ENCODE peak calls at places on chromosomes 2 and 18, in four cellular contexts. One of them, this sample, is unnamed.

GRCh38 chr18:59354731-59355130 is 4.3 kb downstream of the LMAN1 start:
- DNase-seq in ecto neural progenitor cell: no peak
- DNase-seq in CD4-positive, alpha-beta T cell: no peak
- DNase-seq in ACHN: no peak
- DNase-seq in this sample: no peak

GRCh38 chr2:176246324-176246723 is 22.9 kb upstream of the MTX2 start:
- DNase-seq in ecto neural progenitor cell: no peak
- DNase-seq in CD4-positive, alpha-beta T cell: no peak
- DNase-seq in ACHN: no peak
- DNase-seq in this sample: no peak

GRCh38 chr18:22229456-22230124 is 60.2 kb downstream of the GATA6 start:
- DNase-seq in ecto neural progenitor cell: no peak
- DNase-seq in CD4-positive, alpha-beta T cell: no peak
- DNase-seq in ACHN: no peak
- DNase-seq in this sample: no peak

GRCh38 chr2:75200140-75200985 is 1.0 kb upstream of the TACR1 start:
- DNase-seq in ecto neural progenitor cell: peak; percentile 67
- DNase-seq in CD4-positive, alpha-beta T cell: no peak
- DNase-seq in ACHN: no peak
- DNase-seq in this sample: peak; percentile 82

GRCh38 chr18:46680784-46681695 is 24.0 kb upstream of the LOXHD1 start:
- DNase-seq in ecto neural progenitor cell: no peak
- DNase-seq in CD4-positive, alpha-beta T cell: no peak
- DNase-seq in ACHN: no peak
- DNase-seq in this sample: no peak

GRCh38 chr18:29496276-29496675 is 1319.3 kb upstream of the CDH2 start:
- DNase-seq in ecto neural progenitor cell: no peak
- DNase-seq in CD4-positive, alpha-beta T cell: no peak
- DNase-seq in ACHN: no peak
- DNase-seq in this sample: no peak

GRCh38 chr18:497688-498087 is 2.8 kb downstream of the COLEC12 start:
- DNase-seq in ecto neural progenitor cell: no peak
- DNase-seq in CD4-positive, alpha-beta T cell: no peak
- DNase-seq in ACHN: no peak
- DNase-seq in this sample: no peak

GRCh38 chr2:216645636-216645950 is 12.4 kb downstream of the IGFBP2 start:
- DNase-seq in ecto neural progenitor cell: no peak
- DNase-seq in CD4-positive, alpha-beta T cell: no peak
- DNase-seq in ACHN: no peak
- DNase-seq in this sample: no peak

GRCh38 chr2:207338220-207338607 is 172.5 kb upstream of the KLF7 start:
- DNase-seq in ecto neural progenitor cell: no peak
- DNase-seq in CD4-positive, alpha-beta T cell: no peak
- DNase-seq in ACHN: no peak
- DNase-seq in this sample: no peak

GRCh38 chr18:48767090-48767670 is 183.6 kb downstream of the SMAD7 start:
- DNase-seq in ecto neural progenitor cell: no peak
- DNase-seq in CD4-positive, alpha-beta T cell: no peak
- DNase-seq in ACHN: no peak
- DNase-seq in this sample: peak; percentile 28

GRCh38 chr2:119248311-119248710 is 24.7 kb downstream of the STEAP3 start:
- DNase-seq in ecto neural progenitor cell: no peak
- DNase-seq in CD4-positive, alpha-beta T cell: no peak
- DNase-seq in ACHN: no peak
- DNase-seq in this sample: no peak

GRCh38 chr2:113858764-113859163 is 31.1 kb upstream of the ACTR3 start:
- DNase-seq in ecto neural progenitor cell: no peak
- DNase-seq in CD4-positive, alpha-beta T cell: no peak
- DNase-seq in ACHN: peak; percentile 89
- DNase-seq in this sample: no peak

GRCh38 chr18:48032876-48033769 is 102.7 kb upstream of the SMAD2 start:
- DNase-seq in ecto neural progenitor cell: peak; percentile 32
- DNase-seq in CD4-positive, alpha-beta T cell: no peak
- DNase-seq in ACHN: peak; percentile 33
- DNase-seq in this sample: peak; percentile 9

GRCh38 chr2:17969661-17970060 is 91.2 kb downstream of the KCNS3 start:
- DNase-seq in ecto neural progenitor cell: no peak
- DNase-seq in CD4-positive, alpha-beta T cell: no peak
- DNase-seq in ACHN: no peak
- DNase-seq in this sample: no peak

This sample was measured in kidney.